ENCODE peak calls at places on chromosomes 11 and 22, in seven cellular contexts. O, Z, I, F, G, D and K are unnamed samples.

GRCh38 chr22:36330655-36331305 is 57.0 kb downstream of the MYH9 start:
- DNase-seq in O (peak), Z (no peak), I (no peak), F (no peak), G (no peak), D (peak), K (peak)

GRCh38 chr22:27297125-27297524 is 504.4 kb downstream of the MN1 start:
- DNase-seq in O (no peak), Z (no peak), I (no peak), F (no peak), G (no peak), D (no peak), K (no peak)

GRCh38 chr11:116577273-116577672 is 195.5 kb downstream of the BUD13 start:
- DNase-seq in O (no peak), Z (no peak), I (no peak), F (no peak), G (no peak), D (no peak), K (no peak)

GRCh38 chr11:62487136-62487535 is 59.5 kb downstream of the AHNAK start:
- DNase-seq in O (no peak), Z (no peak), I (no peak), F (no peak), G (no peak), D (no peak), K (no peak)

GRCh38 chr22:26892401-26893033 is 235.1 kb downstream of the MIAT start:
- DNase-seq in O (no peak), Z (no peak), I (no peak), F (peak), G (no peak), D (peak), K (no peak)

GRCh38 chr22:45818130-45819085 is 146.8 kb downstream of the ATXN10 start:
- DNase-seq in O (no peak), Z (no peak), I (no peak), F (peak), G (no peak), D (peak), K (no peak)

GRCh38 chr11:12798609-12799011 is 124.4 kb downstream of the TEAD1 start:
- DNase-seq in O (no peak), Z (no peak), I (no peak), F (peak), G (no peak), D (no peak), K (no peak)

GRCh38 chr22:39941661-39942060 is 18.5 kb upstream of the TMA7B start:
- DNase-seq in O (no peak), Z (no peak), I (no peak), F (no peak), G (no peak), D (no peak), K (no peak)

GRCh38 chr22:49232319-49233067 is 595.2 kb downstream of the BRD1 start:
- DNase-seq in O (no peak), Z (peak), I (no peak), F (no peak), G (no peak), D (no peak), K (no peak)

DNA sequence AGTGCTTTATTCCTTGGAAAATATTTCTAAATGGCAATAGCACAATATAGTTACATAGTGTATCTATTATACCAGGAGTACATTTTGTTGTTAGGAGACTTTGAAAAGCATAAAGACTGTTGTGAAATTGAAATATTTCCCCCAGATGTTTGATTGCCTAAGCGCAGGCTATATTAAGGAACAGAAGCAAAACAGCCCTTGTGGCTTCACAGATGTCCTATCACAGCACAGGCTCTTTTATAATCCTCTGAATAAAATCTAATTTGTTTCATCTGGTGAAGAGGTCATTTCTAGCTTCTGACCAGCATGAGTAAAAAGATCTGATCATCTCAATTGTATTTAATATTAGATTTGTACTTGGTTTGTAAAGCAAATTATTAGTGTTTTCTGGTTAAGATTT is 48.2 kb downstream of the BSX start:
- DNase-seq in O (no peak), Z (no peak), I (peak), F (no peak), G (no peak), D (no peak), K (no peak)
- TF ChIP-seq CTCF in O (no peak), Z (no peak), I (no peak), F (no peak), G (no peak), D (no peak), K (no peak)

DNA sequence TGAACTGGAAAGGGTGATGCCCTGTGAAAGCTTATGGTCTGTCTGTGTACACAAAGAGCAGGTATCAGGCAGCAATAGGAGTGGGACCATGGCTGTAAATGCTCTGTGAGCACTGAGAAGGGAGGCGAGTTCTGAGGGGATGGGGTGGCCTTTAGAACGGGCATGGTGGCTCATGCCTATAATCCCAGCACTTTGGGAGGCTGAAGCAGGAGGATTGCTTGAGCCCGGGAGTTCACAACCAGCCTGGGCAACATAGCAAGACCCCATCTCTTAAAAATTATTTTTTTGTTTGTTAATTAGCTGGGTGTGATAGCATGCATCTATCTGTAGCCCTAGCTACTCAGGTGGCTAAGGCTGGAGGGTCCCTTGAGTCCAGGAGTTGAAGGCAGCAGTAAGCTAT is 3.5 kb downstream of the SPINDOC start:
- DNase-seq in O (no peak), Z (no peak), I (no peak), F (no peak), G (no peak), D (no peak), K (no peak)
- TF ChIP-seq CTCF in O (no peak), Z (no peak), I (no peak), F (no peak), G (no peak), D (no peak), K (no peak)

DNA sequence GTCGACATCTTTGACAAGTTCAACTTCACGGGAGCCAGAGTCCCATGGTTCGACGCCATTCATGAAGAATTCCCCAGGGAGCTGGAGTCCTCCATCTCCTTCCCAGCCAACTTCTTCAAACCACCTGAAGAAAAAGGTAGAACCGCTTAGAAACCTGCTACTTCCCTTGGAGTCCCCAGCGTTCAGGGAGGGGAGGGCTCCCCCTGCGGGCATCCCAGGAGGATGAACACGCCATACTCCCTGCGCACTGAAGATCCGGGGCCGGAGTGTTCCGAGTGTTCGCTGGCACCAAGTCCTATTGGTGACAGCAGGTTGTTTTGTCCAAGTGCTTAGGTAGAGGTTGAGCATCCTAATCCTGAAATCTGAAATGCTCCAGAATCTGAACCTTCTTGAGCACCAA is 51.7 kb upstream of the PRODH start:
- DNase-seq in O (no peak), Z (no peak), I (no peak), F (peak), G (no peak), D (no peak), K (no peak)
- TF ChIP-seq CTCF in O (no peak), Z (no peak), I (peak), F (peak), G (no peak), D (peak), K (peak)

GRCh38 chr11:59180907-59181306 is 9.0 kb downstream of the DTX4 start:
- DNase-seq in O (no peak), Z (no peak), I (no peak), F (peak), G (no peak), D (no peak), K (no peak)

GRCh38 chr11:59184876-59185275 is 12.9 kb downstream of the DTX4 start:
- DNase-seq in O (no peak), Z (no peak), I (no peak), F (no peak), G (no peak), D (no peak), K (no peak)

GRCh38 chr11:59181746-59182456 is 10.0 kb downstream of the DTX4 start:
- DNase-seq in O (no peak), Z (peak), I (no peak), F (no peak), G (no peak), D (no peak), K (no peak)

GRCh38 chr11:59183768-59184167 is 11.8 kb downstream of the DTX4 start:
- DNase-seq in O (no peak), Z (no peak), I (no peak), F (no peak), G (no peak), D (no peak), K (no peak)

DNA sequence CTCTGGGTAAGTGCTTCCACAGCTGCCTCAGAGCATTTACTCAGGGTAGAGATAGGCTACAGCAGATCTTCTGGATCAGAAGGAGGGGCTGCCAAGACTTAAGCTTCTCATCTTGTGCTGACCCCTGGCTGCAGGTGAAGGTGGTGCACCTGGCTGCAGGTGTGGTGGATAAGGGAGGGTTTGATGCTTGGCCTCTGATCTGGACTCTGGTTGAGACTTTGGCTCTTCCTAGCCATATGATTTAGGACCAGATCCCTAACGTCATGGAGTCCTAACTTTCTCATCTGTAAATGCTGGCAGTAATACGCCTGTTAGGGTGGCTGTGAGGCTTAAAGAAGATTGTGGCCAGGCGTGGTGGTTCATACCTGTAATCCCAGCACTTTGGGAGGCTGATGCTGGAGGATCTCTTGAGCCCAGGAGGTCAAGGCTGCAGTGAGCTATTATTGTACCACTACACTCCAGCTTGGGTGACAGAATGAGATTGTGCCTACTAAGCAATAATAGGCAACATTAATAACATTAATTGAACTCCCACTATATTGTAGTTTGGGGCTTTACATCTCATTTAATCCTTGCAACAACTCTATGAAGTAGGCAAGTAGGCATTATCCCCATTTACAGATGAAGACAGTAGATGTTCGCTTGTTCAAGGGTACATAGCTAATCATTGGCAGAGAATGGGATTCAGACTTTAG is 10.7 kb downstream of the DTX4 start:
- DNase-seq in O (no peak), Z (no peak), I (no peak), F (peak), G (no peak), D (no peak), K (no peak)
- TF ChIP-seq CTCF in O (no peak), Z (peak), I (no peak), F (peak), G (no peak), D (peak), K (no peak)

GRCh38 chr11:37657645-37658044 is 1059.6 kb upstream of the RAG2 start:
- DNase-seq in O (no peak), Z (no peak), I (no peak), F (peak), G (no peak), D (no peak), K (peak)
- TF ChIP-seq CTCF in O (no peak), Z (no peak), I (peak), F (peak), G (no peak), D (peak), K (peak)

GRCh38 chr11:115501504-115501894 is 2.7 kb downstream of the CADM1 start:
- DNase-seq in O (no peak), Z (no peak), I (no peak), F (no peak), G (no peak), D (no peak), K (no peak)
- TF ChIP-seq CTCF in O (no peak), Z (no peak), I (no peak), F (no peak), G (no peak), D (no peak), K (no peak)

DNA sequence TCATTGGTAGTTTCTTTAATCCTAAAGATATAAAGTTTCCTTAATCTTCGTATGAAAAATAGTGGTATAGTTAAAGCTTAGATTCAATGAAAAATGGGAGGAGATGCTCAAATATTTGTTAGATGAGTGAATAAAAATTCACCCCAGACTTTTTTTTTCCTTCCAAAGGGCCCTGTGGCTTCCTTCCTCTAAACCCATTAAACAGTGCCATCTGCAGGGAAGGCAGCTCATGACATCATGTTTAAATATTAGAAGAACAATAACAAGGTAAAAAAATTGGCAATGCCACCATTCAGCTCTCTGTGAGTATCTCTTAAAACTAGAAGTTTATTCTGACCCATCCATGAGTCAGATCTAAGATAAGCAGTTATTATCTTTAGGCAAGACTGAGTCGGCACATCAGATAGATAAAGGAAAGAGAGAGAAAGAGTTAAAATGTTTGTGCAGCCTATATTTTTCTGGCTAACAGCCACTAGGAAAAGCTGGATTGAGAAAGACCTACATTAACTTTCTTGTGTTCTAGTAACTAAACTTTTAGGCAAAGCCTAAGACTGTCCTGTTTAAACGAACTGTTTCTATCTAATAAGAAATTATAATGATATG is 19.1 kb upstream of the OOSP1 start:
- DNase-seq in O (no peak), Z (no peak), I (no peak), F (peak), G (no peak), D (peak), K (no peak)
- TF ChIP-seq CTCF in O (no peak), Z (peak), I (peak), F (peak), G (no peak), D (peak), K (no peak)

GRCh38 chr11:130241697-130242096 is 73.0 kb downstream of the ZBTB44 start:
- DNase-seq in O (no peak), Z (no peak), I (no peak), F (no peak), G (no peak), D (no peak), K (no peak)
- TF ChIP-seq CTCF in O (no peak), Z (no peak), I (no peak), F (no peak), G (no peak), D (no peak), K (no peak)

GRCh38 chr11:99117603-99118002 is 96.9 kb downstream of the CNTN5 start:
- DNase-seq in O (no peak), Z (no peak), I (no peak), F (no peak), G (no peak), D (no peak), K (no peak)
- TF ChIP-seq CTCF in O (no peak), Z (no peak), I (no peak), F (no peak), G (no peak), D (no peak), K (no peak)

GRCh38 chr22:44438056-44438455 is 60.0 kb downstream of the RTL6 start:
- DNase-seq in O (no peak), Z (no peak), I (no peak), F (no peak), G (no peak), D (no peak), K (no peak)
- TF ChIP-seq CTCF in O (no peak), Z (no peak), I (no peak), F (no peak), G (no peak), D (no peak), K (no peak)